ENCODE peak calls at places on chromosomes 16 and 17, in seven cellular contexts. N is A549; B is NT2/D1; I is activated CD4-positive, alpha-beta T cell treated with anti-CD3 and anti-CD28 coated beads, Interleukin-2, amount 50 U/mL, for 48 hours; V is anterior cingulate cortex; X is stimulated activated CD4-positive, alpha-beta T cell treated with anti-CD3 and anti-CD28 coated beads, Interleukin-1b, Interleukin-23, amount 100 ng/mL, for 4 hours; Q is CD4-positive, alpha-beta memory T cell. M is an unnamed sample.
A peak's percentile ranks its signal among the peaks of the same experiment; 100 is the strongest.

GRCh38 chr16:66908762-66909559 is 9.7 kb downstream of the CDH16 start:
- DNase-seq in N (no peak), I (no peak), B (no peak), Q (no peak), X (no peak), V (no peak), M (no peak)

GRCh38 chr16:71927383-71927782 is 32.1 kb downstream of the IST1 start:
- DNase-seq in N (no peak), V (peak; percentile 24), I (no peak), Q (no peak), X (no peak), B (no peak), M (peak; percentile 67)

GRCh38 chr17:48757524-48757961 is 29.0 kb upstream of the HOXB13 start:
- DNase-seq in X (no peak), N (no peak), B (no peak), I (no peak), Q (no peak), V (no peak), M (peak; percentile 16)

GRCh38 chr17:58335779-58336455 is 7.3 kb upstream of the TSPOAP1 start:
- DNase-seq in I (peak; percentile 75), Q (peak; percentile 85), X (peak; percentile 45), N (no peak), B (no peak), V (no peak), M (no peak)

GRCh38 chr17:52024296-52024870 is 134.1 kb downstream of the CA10 start:
- DNase-seq in N (no peak), V (no peak), Q (no peak), I (no peak), X (no peak), B (no peak), M (no peak)

GRCh38 chr16:66578596-66579531 is at the start of gene CMTM2:
- DNase-seq in B (no peak), X (no peak), N (no peak), V (no peak), I (no peak), Q (peak; percentile 21), M (no peak)

GRCh38 chr17:46060461-46060860 is 61.4 kb downstream of the STH start:
- DNase-seq in B (no peak), I (no peak), Q (no peak), N (no peak), X (no peak), V (no peak), M (no peak)

GRCh38 chr17:27332485-27333409 is 38.8 kb downstream of the WSB1 start:
- DNase-seq in I (peak; percentile 91), Q (peak; percentile 82), B (peak; percentile 90), X (peak; percentile 71), N (peak; percentile 97), V (peak; percentile 99), M (peak; percentile 91)

GRCh38 chr16:21997693-21998480 is 3.0 kb downstream of the PDZD9 start:
- DNase-seq in N (no peak), V (no peak), I (no peak), B (no peak), X (no peak), Q (no peak), M (no peak)

GRCh38 chr17:58513913-58514794 is at the start of gene MTMR4:
- DNase-seq in Q (peak; percentile 69), N (peak; percentile 84), I (peak; percentile 78), B (peak; percentile 69), X (peak; percentile 52), V (peak; percentile 67), M (no peak)

GRCh38 chr17:57296231-57296630 is 39.9 kb downstream of the MSI2 start:
- DNase-seq in I (no peak), V (no peak), B (no peak), Q (no peak), N (no peak), X (no peak), M (no peak)

GRCh38 chr16:47983999-47984580 is 171.7 kb downstream of the ABCC12 start:
- DNase-seq in V (no peak), N (no peak), I (no peak), B (no peak), Q (no peak), X (no peak), M (no peak)

GRCh38 chr16:72073831-72074230 is 10.8 kb downstream of the HPR start:
- DNase-seq in Q (no peak), V (peak; percentile 60), I (no peak), X (no peak), N (no peak), B (no peak), M (no peak)

GRCh38 chr17:50256826-50257573 is 17.3 kb upstream of the TMEM92 start:
- DNase-seq in V (no peak), I (no peak), B (no peak), X (no peak), N (no peak), Q (no peak), M (no peak)

GRCh38 chr17:75596320-75597087 is 8.9 kb downstream of the MYO15B start:
- DNase-seq in Q (no peak), V (no peak), I (no peak), X (no peak), B (no peak), N (no peak), M (no peak)

GRCh38 chr16:68416057-68417046 is 32.0 kb downstream of the SMPD3 start:
- DNase-seq in B (no peak), N (no peak), I (no peak), V (no peak), X (no peak), Q (no peak), M (no peak)

GRCh38 chr16:68033101-68033500 is 10.0 kb downstream of the DUS2 start:
- DNase-seq in B (no peak), X (no peak), N (no peak), Q (no peak), I (no peak), V (no peak), M (no peak)

GRCh38 chr16:27950488-27950887 is 113.0 kb downstream of the GSG1L start:
- DNase-seq in B (no peak), N (no peak), X (no peak), V (no peak), Q (no peak), I (no peak), M (no peak)

GRCh38 chr17:81652901-81653771 is 3.2 kb downstream of the PDE6G start:
- DNase-seq in N (no peak), B (no peak), X (no peak), V (no peak), Q (no peak), I (no peak), M (no peak)

GRCh38 chr16:77723108-77723514 is 797 bp downstream of the NUDT7 start:
- DNase-seq in N (no peak), I (no peak), Q (peak; percentile 1), X (no peak), V (peak; percentile 41), B (no peak), M (no peak)

GRCh38 chr17:44004761-44005526 is 522 bp downstream of the NAGS start:
- DNase-seq in N (no peak), B (no peak), Q (peak; percentile 32), I (peak; percentile 20), V (no peak), X (no peak), M (no peak)

GRCh38 chr17:28406478-28406824 is 439 bp upstream of the SLC46A1 start:
- DNase-seq in V (no peak), X (no peak), I (no peak), B (no peak), N (no peak), Q (no peak), M (no peak)

GRCh38 chr17:50627782-50628601 is 6.7 kb upstream of the ABCC3 start:
- DNase-seq in Q (no peak), B (no peak), I (no peak), V (no peak), N (no peak), X (no peak), M (no peak)

GRCh38 chr17:59435238-59435637 is 103.8 kb downstream of the YPEL2 start:
- DNase-seq in B (no peak), V (no peak), X (no peak), N (no peak), I (no peak), Q (no peak), M (peak; percentile 65)

GRCh38 chr16:72963921-72964320 is 84.0 kb downstream of the ZFHX3 start:
- DNase-seq in Q (no peak), N (no peak), V (no peak), X (no peak), B (no peak), I (no peak), M (no peak)

GRCh38 chr17:22506861-22507260 is 814.5 kb downstream of the KCNJ18 start:
- DNase-seq in V (no peak), X (no peak), Q (no peak), I (no peak), B (no peak), N (no peak), M (no peak)

GRCh38 chr16:33059206-33059605 is 134.8 kb upstream of the TP53TG3C start:
- DNase-seq in I (no peak), V (no peak), Q (no peak), X (no peak), N (no peak), B (no peak), M (no peak)

GRCh38 chr17:55451758-55452468 is 30.3 kb upstream of the MMD start:
- DNase-seq in N (no peak), V (no peak), X (no peak), B (no peak), Q (no peak), I (no peak), M (no peak)

GRCh38 chr17:45923511-45924268 is 29.3 kb downstream of the MAPT start:
- DNase-seq in V (no peak), B (no peak), X (no peak), Q (no peak), I (no peak), N (no peak), M (no peak)

GRCh38 chr16:74651841-74652240 is 14.8 kb downstream of the RFWD3 start:
- DNase-seq in X (no peak), B (no peak), V (no peak), I (no peak), Q (no peak), N (no peak), M (no peak)

GRCh38 chr17:73166731-73167581 is 2.1 kb downstream of the SSTR2 start:
- DNase-seq in B (no peak), I (no peak), N (no peak), X (no peak), Q (no peak), V (no peak), M (no peak)

GRCh38 chr16:69927056-69927757 is 23.9 kb upstream of the CLEC18A start:
- DNase-seq in Q (no peak), B (no peak), N (no peak), X (no peak), V (peak; percentile 56), I (no peak), M (no peak)

GRCh38 chr17:67245073-67245693 is at the start of gene HELZ:
- DNase-seq in I (peak; percentile 70), N (peak; percentile 89), V (peak; percentile 65), B (no peak), Q (peak; percentile 83), X (peak; percentile 54), M (no peak)

GRCh38 chr17:29120439-29120838 is 59.8 kb downstream of the MYO18A start:
- DNase-seq in B (no peak), V (no peak), X (no peak), Q (no peak), N (no peak), I (no peak), M (no peak)

GRCh38 chr17:82803185-82803584 is 36.6 kb downstream of the ZNF750 start:
- DNase-seq in B (no peak), V (no peak), X (no peak), Q (no peak), I (no peak), N (no peak), M (no peak)

GRCh38 chr17:63358111-63358839 is 87.8 kb downstream of the CYB561 start:
- DNase-seq in I (no peak), B (no peak), X (no peak), V (no peak), N (no peak), Q (no peak), M (peak; percentile 65)

M was measured in kidney epithelial cell.